ENCODE peak calls at places on chromosomes 1 and 21, in eight cellular contexts. Z is K562; U is GM06990; P is right atrium auricular region; Q is GM23248; D is breast epithelium; K is activated CD8-positive, alpha-beta memory T cell treated with anti-CD3 and anti-CD28 coated beads, Interleukin-2, amount 50 U/mL, for 4 hours; C is central memory CD4-positive, alpha-beta T cell. H is an unnamed sample.

GRCh38 chr1:241323510-241323909 is 33.5 kb downstream of the RGS7 start:
- DNase-seq in K (no peak), P (no peak), D (no peak), C (no peak), U (no peak), Q (peak), Z (peak), H (no peak)

GRCh38 chr1:54815086-54815876 is 14.2 kb upstream of the TTC22 start:
- DNase-seq in Z (no peak), D (peak), P (no peak), Q (no peak), K (no peak), U (no peak), C (no peak), H (no peak)

GRCh38 chr1:2347409-2347785 is 44.0 kb downstream of the MORN1 start:
- DNase-seq in C (no peak), K (peak), D (no peak), P (no peak), Q (no peak), Z (no peak), U (no peak), H (no peak)

GRCh38 chr1:170617595-170618215 is 46.2 kb upstream of the PRRX1 start:
- DNase-seq in U (no peak), Q (peak), D (no peak), P (no peak), Z (no peak), C (no peak), K (no peak), H (no peak)

GRCh38 chr21:42429856-42430255 is 26.2 kb downstream of the UBASH3A start:
- DNase-seq in Z (no peak), K (no peak), D (no peak), C (no peak), Q (peak), P (no peak), U (no peak), H (no peak)

GRCh38 chr1:67579623-67580394 is 105.2 kb upstream of the GADD45A start:
- DNase-seq in Q (no peak), C (no peak), D (no peak), U (no peak), P (no peak), Z (no peak), K (no peak), H (no peak)

GRCh38 chr21:45719177-45719802 is 75.8 kb downstream of the PCBP3 start:
- DNase-seq in U (no peak), K (no peak), D (no peak), P (no peak), Z (no peak), C (no peak), Q (no peak), H (no peak)

GRCh38 chr1:57423135-57424131 is at the start of gene DAB1:
- DNase-seq in C (peak), Z (no peak), D (no peak), P (no peak), K (no peak), Q (peak), U (peak), H (no peak)

GRCh38 chr1:67687649-67688048 is 2.6 kb downstream of the GADD45A start:
- DNase-seq in P (no peak), K (no peak), Z (no peak), U (no peak), Q (peak), C (no peak), D (no peak), H (no peak)

GRCh38 chr1:163090321-163090945 is 21.3 kb downstream of the RGS4 start:
- DNase-seq in U (no peak), D (no peak), C (no peak), K (no peak), Z (no peak), Q (peak), P (no peak), H (no peak)

GRCh38 chr1:109891930-109892329 is 18.7 kb upstream of the CSF1 start:
- DNase-seq in Z (no peak), Q (no peak), P (no peak), U (no peak), K (no peak), C (no peak), D (no peak), H (no peak)

GRCh38 chr1:154959448-154959825 is 2.1 kb downstream of the PYGO2 start:
- DNase-seq in U (no peak), Q (no peak), K (no peak), Z (no peak), D (no peak), C (no peak), P (no peak), H (no peak)

GRCh38 chr21:14300074-14300473 is 82.9 kb downstream of the HSPA13 start:
- DNase-seq in C (no peak), D (no peak), Q (no peak), K (no peak), Z (no peak), U (no peak), P (no peak), H (no peak)

GRCh38 chr21:31905444-31906400 is 32.9 kb downstream of the HUNK start:
- DNase-seq in K (no peak), D (no peak), Q (no peak), Z (no peak), P (no peak), U (no peak), C (no peak), H (no peak)

GRCh38 chr1:51331206-51332100 is 1.1 kb upstream of the TTC39A start:
- DNase-seq in D (no peak), C (no peak), K (no peak), Q (peak), P (peak), U (no peak), Z (peak), H (no peak)

GRCh38 chr1:117783586-117784396 is 145.6 kb downstream of the GDAP2 start:
- DNase-seq in P (no peak), D (no peak), Z (no peak), Q (no peak), U (no peak), K (no peak), C (no peak), H (no peak)

GRCh38 chr21:25220954-25221353 is 386.3 kb downstream of the MRPL39 start:
- DNase-seq in P (no peak), Q (no peak), Z (no peak), U (no peak), C (no peak), K (no peak), D (no peak), H (no peak)

GRCh38 chr1:6646499-6647148 is 22.0 kb downstream of the THAP3 start:
- DNase-seq in Z (peak), D (no peak), P (no peak), U (no peak), Q (peak), K (no peak), C (peak), H (no peak)

GRCh38 chr1:168555521-168556046 is 11.8 kb upstream of the XCL2 start:
- DNase-seq in P (no peak), D (no peak), Q (no peak), Z (no peak), C (no peak), K (no peak), U (no peak), H (no peak)

GRCh38 chr1:16260814-16261213 is 23.8 kb upstream of the CPLANE2 start:
- DNase-seq in C (no peak), U (no peak), D (no peak), K (no peak), P (no peak), Z (no peak), Q (peak), H (no peak)

GRCh38 chr21:24424786-24425185 is 1182.5 kb downstream of the MRPL39 start:
- DNase-seq in U (no peak), K (no peak), D (no peak), C (no peak), P (no peak), Q (no peak), Z (no peak), H (no peak)

GRCh38 chr1:230820568-230820967 is 47.8 kb downstream of the C1orf198 start:
- DNase-seq in D (no peak), U (no peak), P (peak), Q (no peak), K (no peak), C (no peak), Z (no peak), H (peak)

GRCh38 chr1:93758842-93759515 is 77.3 kb upstream of the BCAR3 start:
- DNase-seq in Z (no peak), K (no peak), Q (peak), P (peak), U (no peak), D (no peak), C (no peak), H (no peak)

GRCh38 chr1:205354259-205354904 is 2.3 kb downstream of the KLHDC8A start:
- DNase-seq in K (peak), D (peak), P (peak), Z (peak), C (peak), Q (peak), U (no peak), H (no peak)

GRCh38 chr1:150808851-150809250 is 791 bp upstream of the CTSK start:
- DNase-seq in Q (peak), P (no peak), U (no peak), Z (no peak), C (no peak), K (no peak), D (no peak), H (no peak)

GRCh38 chr1:245377854-245378253 is 223.1 kb downstream of the KIF26B start:
- DNase-seq in P (no peak), D (no peak), C (no peak), U (no peak), Q (no peak), Z (no peak), K (no peak), H (no peak)

GRCh38 chr1:84020151-84020550 is 21.2 kb upstream of the TTLL7 start:
- DNase-seq in Q (no peak), K (no peak), Z (no peak), C (no peak), U (no peak), D (no peak), P (no peak), H (no peak)

GRCh38 chr1:2989976-2990375 is 31.3 kb upstream of the ACTRT2 start:
- DNase-seq in Z (no peak), P (no peak), Q (no peak), U (no peak), K (peak), D (no peak), C (no peak), H (no peak)

GRCh38 chr1:42767510-42767924 is 468 bp downstream of the C1orf50 start:
- DNase-seq in D (no peak), P (no peak), Q (no peak), U (no peak), C (no peak), K (no peak), Z (no peak), H (no peak)

GRCh38 chr1:198391666-198392065 is 148.8 kb downstream of the ATP6V1G3 start:
- DNase-seq in P (no peak), C (no peak), D (no peak), Q (no peak), U (no peak), Z (no peak), K (no peak), H (no peak)

GRCh38 chr1:227946624-227947424 is 908 bp downstream of the WNT9A start:
- DNase-seq in Z (peak), Q (peak), D (peak), C (peak), U (peak), K (peak), P (peak), H (no peak)

GRCh38 chr1:185049670-185050069 is 4.3 kb downstream of the RNF2 start:
- DNase-seq in K (no peak), P (no peak), D (no peak), Q (no peak), Z (no peak), C (no peak), U (no peak), H (no peak)

GRCh38 chr1:220497220-220497756 is 30.6 kb upstream of the MARK1 start:
- DNase-seq in C (no peak), D (no peak), K (no peak), U (no peak), Q (no peak), P (no peak), Z (no peak), H (no peak)

GRCh38 chr1:233240839-233241682 is 54.5 kb downstream of the PCNX2 start:
- DNase-seq in U (no peak), P (peak), D (peak), Z (peak), Q (peak), K (no peak), C (no peak), H (peak)

GRCh38 chr1:165144757-165145397 is 211.6 kb downstream of the LMX1A start:
- DNase-seq in K (no peak), Q (peak), Z (peak), P (peak), U (no peak), D (peak), C (peak), H (peak)

GRCh38 chr1:209580577-209580976 is 2.9 kb upstream of the CAMK1G start:
- DNase-seq in Q (peak), C (no peak), Z (no peak), K (no peak), U (no peak), D (no peak), P (no peak), H (no peak)

GRCh38 chr1:16139473-16139962 is 16.4 kb downstream of the EPHA2 start:
- DNase-seq in D (no peak), C (no peak), Z (no peak), P (no peak), U (no peak), Q (peak), K (no peak), H (no peak)

GRCh38 chr1:201170533-201171062 is 16.3 kb upstream of the TMEM9 start:
- DNase-seq in Z (peak), C (peak), K (peak), D (peak), P (peak), Q (peak), U (peak), H (peak)